ENCODE peak calls at places on chromosomes 12 and 14, in four cellular contexts. One of them, this sample, is unnamed.

GRCh38 chr12:108253540-108253939 is 85.6 kb downstream of the CMKLR1 start:
- DNase-seq in A549: no peak
- DNase-seq in sigmoid colon: no peak
- DNase-seq in tibial nerve: no peak
- DNase-seq in this sample: no peak

GRCh38 chr14:75334191-75335051 is 55.8 kb downstream of the FOS start:
- DNase-seq in A549: no peak
- DNase-seq in tibial nerve: peak
- DNase-seq in sigmoid colon: peak
- DNase-seq in this sample: peak

GRCh38 chr14:104882325-104882973 is 17.4 kb downstream of the CEP170B start:
- DNase-seq in tibial nerve: no peak
- DNase-seq in sigmoid colon: no peak
- DNase-seq in A549: peak
- DNase-seq in this sample: peak

GRCh38 chr12:68007023-68007422 is 17.8 kb downstream of the IFNG-AS1 start:
- DNase-seq in A549: no peak
- DNase-seq in tibial nerve: no peak
- DNase-seq in sigmoid colon: no peak
- DNase-seq in this sample: no peak

GRCh38 chr12:122326597-122326996 is 60.3 kb upstream of the VPS33A start:
- DNase-seq in sigmoid colon: no peak
- DNase-seq in A549: no peak
- DNase-seq in tibial nerve: no peak
- DNase-seq in this sample: no peak

GRCh38 chr12:75097003-75097402 is 112.6 kb downstream of the KCNC2 start:
- DNase-seq in tibial nerve: no peak
- DNase-seq in A549: no peak
- DNase-seq in sigmoid colon: no peak
- DNase-seq in this sample: no peak

GRCh38 chr12:124392991-124393790 is 98.3 kb downstream of the RFLNA start:
- DNase-seq in sigmoid colon: peak
- DNase-seq in A549: no peak
- DNase-seq in tibial nerve: peak
- DNase-seq in this sample: peak

GRCh38 chr14:97707603-97708002 is 910.4 kb downstream of the VRK1 start:
- DNase-seq in A549: no peak
- DNase-seq in tibial nerve: no peak
- DNase-seq in sigmoid colon: no peak
- DNase-seq in this sample: no peak

GRCh38 chr14:75259510-75259855 is 19.1 kb upstream of the FOS start:
- DNase-seq in A549: peak
- DNase-seq in tibial nerve: no peak
- DNase-seq in sigmoid colon: no peak
- DNase-seq in this sample: no peak

GRCh38 chr12:115983226-115983798 is 294.2 kb downstream of the MED13L start:
- DNase-seq in A549: peak
- DNase-seq in sigmoid colon: no peak
- DNase-seq in tibial nerve: no peak
- DNase-seq in this sample: no peak
- TF ChIP-seq CTCF in A549: peak
- TF ChIP-seq CTCF in sigmoid colon: peak
- TF ChIP-seq CTCF in tibial nerve: no peak
- TF ChIP-seq CTCF in this sample: no peak

DNA sequence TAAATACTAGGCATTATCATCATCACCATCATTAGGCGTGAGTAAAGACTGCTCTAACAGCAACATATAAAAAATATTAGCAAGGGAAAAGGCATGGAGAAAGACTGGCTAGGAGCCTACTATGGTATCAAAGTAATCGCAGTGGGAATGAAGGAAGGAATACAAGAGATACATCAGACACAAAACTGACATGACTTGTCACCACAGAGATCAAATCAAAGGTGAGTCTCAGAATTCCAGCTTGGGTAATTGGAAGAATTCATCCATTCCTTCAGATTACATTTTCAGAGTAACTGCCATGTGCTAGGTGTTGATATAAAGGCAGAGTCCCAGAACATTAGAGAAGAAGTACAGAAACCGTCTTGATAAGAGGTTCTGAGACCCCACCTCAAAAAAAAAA is 10.2 kb downstream of the ZBTB25 start:
- DNase-seq in A549: no peak
- DNase-seq in sigmoid colon: no peak
- DNase-seq in tibial nerve: no peak
- DNase-seq in this sample: no peak
- TF ChIP-seq EP300 in A549: no peak
- TF ChIP-seq EP300 in sigmoid colon: no peak
- TF ChIP-seq EP300 in tibial nerve: no peak
- TF ChIP-seq EP300 in this sample: no peak

GRCh38 chr14:67285876-67286452 is 44.7 kb downstream of the PALS1 start:
- DNase-seq in sigmoid colon: no peak
- DNase-seq in A549: peak
- DNase-seq in tibial nerve: no peak
- DNase-seq in this sample: no peak
- TF ChIP-seq CTCF in sigmoid colon: peak
- TF ChIP-seq CTCF in A549: peak
- TF ChIP-seq CTCF in tibial nerve: peak
- TF ChIP-seq CTCF in this sample: peak

GRCh38 chr12:15794196-15794595 is 5.0 kb upstream of the EPS8 start:
- DNase-seq in A549: no peak
- DNase-seq in tibial nerve: no peak
- DNase-seq in sigmoid colon: no peak
- DNase-seq in this sample: no peak

GRCh38 chr12:15788266-15789214 is 648 bp downstream of the EPS8 start:
- DNase-seq in sigmoid colon: peak
- DNase-seq in tibial nerve: peak
- DNase-seq in A549: peak
- DNase-seq in this sample: peak

GRCh38 chr12:15787801-15788200 is 1.4 kb downstream of the EPS8 start:
- DNase-seq in tibial nerve: no peak
- DNase-seq in sigmoid colon: no peak
- DNase-seq in A549: no peak
- DNase-seq in this sample: no peak

GRCh38 chr12:15794836-15795235 is 5.6 kb upstream of the EPS8 start:
- DNase-seq in A549: no peak
- DNase-seq in tibial nerve: no peak
- DNase-seq in sigmoid colon: no peak
- DNase-seq in this sample: no peak

GRCh38 chr12:15789215-15790171 is at the start of gene EPS8:
- DNase-seq in A549: peak
- DNase-seq in tibial nerve: peak
- DNase-seq in sigmoid colon: peak
- DNase-seq in this sample: peak
- TF ChIP-seq EP300 in A549: no peak
- TF ChIP-seq EP300 in tibial nerve: no peak
- TF ChIP-seq EP300 in sigmoid colon: no peak
- TF ChIP-seq EP300 in this sample: no peak

GRCh38 chr14:102805454-102805891 is 28.2 kb downstream of the TRAF3 start:
- DNase-seq in A549: no peak
- DNase-seq in tibial nerve: no peak
- DNase-seq in sigmoid colon: no peak
- DNase-seq in this sample: peak
- TF ChIP-seq CTCF in A549: no peak
- TF ChIP-seq CTCF in tibial nerve: no peak
- TF ChIP-seq CTCF in sigmoid colon: no peak
- TF ChIP-seq CTCF in this sample: no peak

GRCh38 chr14:76920572-76921175 is 94.5 kb downstream of the LRRC74A start:
- DNase-seq in tibial nerve: no peak
- DNase-seq in A549: no peak
- DNase-seq in sigmoid colon: no peak
- DNase-seq in this sample: no peak
- TF ChIP-seq EP300 in tibial nerve: no peak
- TF ChIP-seq EP300 in A549: no peak
- TF ChIP-seq EP300 in sigmoid colon: no peak
- TF ChIP-seq EP300 in this sample: no peak

GRCh38 chr12:56104109-56104814 is at the start of gene PA2G4:
- DNase-seq in tibial nerve: peak
- DNase-seq in sigmoid colon: peak
- DNase-seq in A549: peak
- DNase-seq in this sample: peak

GRCh38 chr12:56103823-56104108 is 593 bp upstream of the PA2G4 start:
- DNase-seq in tibial nerve: no peak
- DNase-seq in sigmoid colon: no peak
- DNase-seq in A549: no peak
- DNase-seq in this sample: no peak

GRCh38 chr12:56103066-56103711 is 1.2 kb upstream of the PA2G4 start:
- DNase-seq in A549: no peak
- DNase-seq in sigmoid colon: no peak
- DNase-seq in tibial nerve: no peak
- DNase-seq in this sample: no peak

GRCh38 chr12:56105503-56105902 is 1.1 kb downstream of the PA2G4 start:
- DNase-seq in A549: no peak
- DNase-seq in sigmoid colon: no peak
- DNase-seq in tibial nerve: no peak
- DNase-seq in this sample: no peak

GRCh38 chr12:56104815-56105476 is 587 bp downstream of the PA2G4 start:
- DNase-seq in sigmoid colon: no peak
- DNase-seq in A549: no peak
- DNase-seq in tibial nerve: no peak
- DNase-seq in this sample: no peak
- TF ChIP-seq CTCF in sigmoid colon: no peak
- TF ChIP-seq CTCF in A549: no peak
- TF ChIP-seq CTCF in tibial nerve: no peak
- TF ChIP-seq CTCF in this sample: no peak

GRCh38 chr14:58427289-58428010 is at the start of the genes KIAA0586 and TIMM9:
- DNase-seq in sigmoid colon: peak
- DNase-seq in A549: peak
- DNase-seq in tibial nerve: peak
- DNase-seq in this sample: peak
- TF ChIP-seq EP300 in sigmoid colon: no peak
- TF ChIP-seq EP300 in A549: no peak
- TF ChIP-seq EP300 in tibial nerve: peak
- TF ChIP-seq EP300 in this sample: no peak

DNA sequence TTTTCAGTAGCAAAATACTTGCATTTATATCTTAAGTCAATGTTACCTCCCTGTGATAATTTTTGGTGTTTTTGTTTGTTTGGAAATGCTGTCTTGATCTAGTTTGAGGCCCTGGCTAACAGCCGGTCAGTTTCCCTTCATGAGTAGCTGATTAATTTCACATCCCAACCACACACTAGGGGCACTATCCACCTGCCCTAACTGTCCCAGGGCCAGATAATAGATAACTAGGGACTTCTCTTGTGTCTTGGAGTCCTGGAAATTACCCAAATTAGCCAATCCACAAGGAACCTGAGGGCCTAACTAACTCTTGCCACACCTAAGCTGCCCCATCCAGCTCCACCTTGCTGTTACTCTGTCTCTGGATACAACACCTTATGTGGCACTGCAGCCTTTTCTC is 399.9 kb downstream of the FOXG1 start:
- DNase-seq in sigmoid colon: no peak
- DNase-seq in tibial nerve: no peak
- DNase-seq in A549: no peak
- DNase-seq in this sample: no peak
- TF ChIP-seq CTCF in sigmoid colon: no peak
- TF ChIP-seq CTCF in tibial nerve: no peak
- TF ChIP-seq CTCF in A549: no peak
- TF ChIP-seq CTCF in this sample: no peak

GRCh38 chr12:77686760-77687159 is 143.9 kb upstream of the NAV3 start:
- DNase-seq in tibial nerve: no peak
- DNase-seq in sigmoid colon: no peak
- DNase-seq in A549: no peak
- DNase-seq in this sample: no peak
- TF ChIP-seq EP300 in tibial nerve: no peak
- TF ChIP-seq EP300 in sigmoid colon: no peak
- TF ChIP-seq EP300 in A549: no peak
- TF ChIP-seq EP300 in this sample: no peak

This sample was measured in transverse colon.